ENCODE peak calls at places on chromosomes 13 and 19, in nine cellular contexts. J is ovary, U is heart left ventricle, L is body of pancreas, T is lower leg skin, F is IMR-90, D is endothelial cell of umbilical vein, E is upper lobe of left lung, S is stomach. Q is an unnamed sample.

GRCh38 chr13:110758195-110758594 is 44.7 kb downstream of the ING1 start:
- DNase-seq in J (no peak), U (no peak), L (no peak), T (no peak), F (peak), D (peak), E (no peak), S (no peak), Q (no peak)

GRCh38 chr13:79796116-79796515 is 315.2 kb downstream of the NDFIP2 start:
- DNase-seq in J (no peak), U (no peak), L (no peak), T (no peak), F (no peak), D (no peak), E (no peak), S (no peak), Q (no peak)

GRCh38 chr19:2867025-2867991 is at the start of gene ZNF556:
- DNase-seq in J (peak), U (no peak), L (no peak), T (no peak), F (no peak), D (no peak), E (peak), S (no peak), Q (peak)

GRCh38 chr19:12984143-12984627 is 11.1 kb upstream of the NFIX start:
- DNase-seq in J (no peak), U (no peak), L (no peak), T (no peak), F (no peak), D (no peak), E (no peak), S (no peak), Q (no peak)

GRCh38 chr13:38951525-38952313 is 38.9 kb downstream of the STOML3 start:
- DNase-seq in J (no peak), U (no peak), L (peak), T (no peak), F (no peak), D (peak), E (no peak), S (peak), Q (no peak)

GRCh38 chr19:13848811-13849241 is 28.1 kb upstream of the NANOS3 start:
- DNase-seq in J (no peak), U (no peak), L (no peak), T (no peak), F (no peak), D (no peak), E (no peak), S (no peak), Q (no peak)

GRCh38 chr19:36113895-36114762 is 546 bp downstream of the POLR2I start:
- DNase-seq in J (peak), U (peak), L (peak), T (peak), F (peak), D (peak), E (no peak), S (peak), Q (no peak)

GRCh38 chr19:10395853-10396355 is 7.4 kb downstream of the CDC37 start:
- DNase-seq in J (no peak), U (no peak), L (no peak), T (no peak), F (no peak), D (no peak), E (peak), S (no peak), Q (no peak)

GRCh38 chr13:19960673-19961015 is 2.1 kb downstream of the ZMYM2 start:
- DNase-seq in J (no peak), U (no peak), L (no peak), T (no peak), F (no peak), D (no peak), E (no peak), S (no peak), Q (no peak)

GRCh38 chr13:44397766-44398223 is 24.2 kb downstream of the SERP2 start:
- DNase-seq in J (no peak), U (no peak), L (no peak), T (peak), F (peak), D (no peak), E (no peak), S (no peak), Q (no peak)

GRCh38 chr13:21673592-21674270 is 2.9 kb downstream of the FGF9 start:
- DNase-seq in J (no peak), U (peak), L (peak), T (no peak), F (peak), D (peak), E (peak), S (peak), Q (no peak)

GRCh38 chr13:32751340-32751739 is 165.1 kb downstream of the PDS5B start:
- DNase-seq in J (no peak), U (no peak), L (no peak), T (no peak), F (no peak), D (no peak), E (no peak), S (no peak), Q (no peak)

GRCh38 chr13:59356607-59357006 is 807.1 kb downstream of the DIAPH3 start:
- DNase-seq in J (peak), U (peak), L (peak), T (peak), F (peak), D (peak), E (no peak), S (no peak), Q (peak)

GRCh38 chr19:48836089-48837017 is at the start of gene HSD17B14:
- DNase-seq in J (peak), U (no peak), L (peak), T (peak), F (no peak), D (peak), E (peak), S (no peak), Q (no peak)

GRCh38 chr13:34591801-34592454 is 350.1 kb upstream of the NBEA start:
- DNase-seq in J (no peak), U (peak), L (peak), T (peak), F (no peak), D (no peak), E (no peak), S (no peak), Q (peak)

GRCh38 chr13:110684388-110685056 is 21.4 kb downstream of the CARS2 start:
- DNase-seq in J (no peak), U (no peak), L (no peak), T (peak), F (no peak), D (no peak), E (no peak), S (no peak), Q (no peak)

GRCh38 chr13:46866150-46866549 is 30.7 kb downstream of the HTR2A start:
- DNase-seq in J (no peak), U (no peak), L (peak), T (no peak), F (peak), D (no peak), E (no peak), S (no peak), Q (peak)
- TF ChIP-seq POLR2A in J (no peak), U (no peak), L (no peak), T (no peak), F (no peak), D (no peak), E (no peak), S (no peak), Q (no peak)

GRCh38 chr19:42089772-42090171 is 13.8 kb downstream of the ZNF574 start:
- DNase-seq in J (no peak), U (no peak), L (no peak), T (no peak), F (no peak), D (no peak), E (no peak), S (no peak), Q (no peak)

GRCh38 chr19:42093505-42093904 is 17.5 kb downstream of the ZNF574 start:
- DNase-seq in J (no peak), U (no peak), L (no peak), T (no peak), F (no peak), D (no peak), E (no peak), S (no peak), Q (no peak)

GRCh38 chr19:42091300-42092266 is 15.6 kb downstream of the ZNF574 start:
- DNase-seq in J (no peak), U (no peak), L (no peak), T (no peak), F (peak), D (peak), E (peak), S (peak), Q (no peak)

GRCh38 chr19:42090687-42091086 is 14.7 kb downstream of the ZNF574 start:
- DNase-seq in J (no peak), U (no peak), L (no peak), T (no peak), F (no peak), D (no peak), E (no peak), S (no peak), Q (no peak)

DNA sequence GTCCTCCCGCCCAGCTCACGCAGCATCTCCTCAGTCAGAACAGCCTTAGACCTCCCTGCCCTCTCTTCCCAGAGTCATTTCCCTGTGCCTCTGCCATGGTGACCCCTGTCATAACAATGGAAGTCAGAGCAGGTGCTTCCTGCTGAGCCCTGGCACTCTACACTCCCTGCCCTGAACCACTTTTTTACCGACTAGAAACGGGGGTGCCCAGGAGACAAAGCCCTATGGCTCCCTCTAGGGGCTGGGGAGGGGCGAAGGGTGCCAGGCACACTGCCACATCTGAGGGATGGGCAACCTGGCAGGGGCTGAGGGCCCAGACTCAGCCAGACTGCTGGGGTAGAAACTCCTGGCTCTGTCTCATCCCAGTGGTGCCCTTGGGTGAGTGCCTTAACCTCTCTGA is 16.4 kb downstream of the ZNF574 start:
- DNase-seq in J (no peak), U (no peak), L (peak), T (no peak), F (no peak), D (peak), E (no peak), S (peak), Q (no peak)
- TF ChIP-seq CTCF in J (no peak), U (peak), L (no peak), T (no peak), F (peak), D (peak), E (peak), S (no peak), Q (peak)

GRCh38 chr13:25468330-25469178 is 96.8 kb downstream of the ATP8A2 start:
- DNase-seq in J (no peak), U (no peak), L (peak), T (no peak), F (no peak), D (no peak), E (peak), S (no peak), Q (no peak)
- TF ChIP-seq POLR2A in J (no peak), U (no peak), L (no peak), T (no peak), F (no peak), D (no peak), E (no peak), S (no peak), Q (no peak)

GRCh38 chr19:11887618-11888531 is at the start of gene ZNF69:
- DNase-seq in J (peak), U (peak), L (peak), T (peak), F (peak), D (peak), E (peak), S (peak), Q (peak)
- TF ChIP-seq CTCF in J (no peak), U (no peak), L (no peak), T (no peak), F (no peak), D (no peak), E (peak), S (no peak), Q (peak)

DNA sequence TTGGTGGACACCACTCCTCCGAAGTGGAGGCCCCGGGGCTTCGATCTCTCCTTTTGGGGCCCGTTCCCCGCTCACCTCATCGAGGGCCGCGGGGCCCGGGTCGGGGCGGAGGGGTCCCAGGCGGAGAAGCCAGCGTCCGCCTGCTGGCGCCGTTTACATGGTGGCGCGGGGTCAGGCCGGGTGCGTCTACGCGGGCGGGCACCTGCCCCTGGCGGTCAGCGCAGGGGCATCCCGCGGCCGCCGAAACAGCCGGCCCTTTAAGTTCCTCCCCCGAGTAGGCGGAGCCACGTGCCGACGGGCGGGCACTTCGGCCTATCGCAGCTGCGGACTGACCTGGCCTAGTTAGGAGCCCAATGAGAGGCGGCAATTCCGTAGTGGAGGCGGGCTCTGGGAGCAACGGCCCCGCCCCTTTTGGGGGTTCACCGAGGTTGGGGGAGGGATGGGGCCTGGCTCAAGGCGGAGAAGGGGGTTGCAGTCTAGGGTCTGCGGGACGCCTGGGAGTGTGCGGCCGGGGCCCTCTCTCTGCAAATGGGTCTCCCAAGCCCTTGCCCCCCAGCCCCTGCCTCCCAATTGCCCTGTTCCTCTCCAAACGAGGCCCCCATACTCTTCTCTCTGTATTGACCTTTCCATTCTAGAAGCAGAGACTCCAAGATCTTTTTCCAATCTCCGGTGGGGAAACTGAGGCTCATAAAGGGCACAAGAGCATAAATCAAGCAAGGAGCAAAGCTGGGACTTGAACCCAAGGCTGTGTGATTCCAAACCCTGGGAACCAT is at the start of gene ABHD8:
- DNase-seq in J (peak), U (peak), L (peak), T (peak), F (peak), D (peak), E (peak), S (peak), Q (peak)
- TF ChIP-seq POLR2A in J (peak), U (no peak), L (peak), T (no peak), F (no peak), D (no peak), E (peak), S (no peak), Q (peak)

GRCh38 chr19:53365134-53365898 is at the start of gene ZNF525:
- DNase-seq in J (peak), U (peak), L (peak), T (peak), F (peak), D (peak), E (peak), S (peak), Q (peak)
- TF ChIP-seq CTCF in J (peak), U (no peak), L (peak), T (no peak), F (peak), D (no peak), E (peak), S (no peak), Q (peak)

DNA sequence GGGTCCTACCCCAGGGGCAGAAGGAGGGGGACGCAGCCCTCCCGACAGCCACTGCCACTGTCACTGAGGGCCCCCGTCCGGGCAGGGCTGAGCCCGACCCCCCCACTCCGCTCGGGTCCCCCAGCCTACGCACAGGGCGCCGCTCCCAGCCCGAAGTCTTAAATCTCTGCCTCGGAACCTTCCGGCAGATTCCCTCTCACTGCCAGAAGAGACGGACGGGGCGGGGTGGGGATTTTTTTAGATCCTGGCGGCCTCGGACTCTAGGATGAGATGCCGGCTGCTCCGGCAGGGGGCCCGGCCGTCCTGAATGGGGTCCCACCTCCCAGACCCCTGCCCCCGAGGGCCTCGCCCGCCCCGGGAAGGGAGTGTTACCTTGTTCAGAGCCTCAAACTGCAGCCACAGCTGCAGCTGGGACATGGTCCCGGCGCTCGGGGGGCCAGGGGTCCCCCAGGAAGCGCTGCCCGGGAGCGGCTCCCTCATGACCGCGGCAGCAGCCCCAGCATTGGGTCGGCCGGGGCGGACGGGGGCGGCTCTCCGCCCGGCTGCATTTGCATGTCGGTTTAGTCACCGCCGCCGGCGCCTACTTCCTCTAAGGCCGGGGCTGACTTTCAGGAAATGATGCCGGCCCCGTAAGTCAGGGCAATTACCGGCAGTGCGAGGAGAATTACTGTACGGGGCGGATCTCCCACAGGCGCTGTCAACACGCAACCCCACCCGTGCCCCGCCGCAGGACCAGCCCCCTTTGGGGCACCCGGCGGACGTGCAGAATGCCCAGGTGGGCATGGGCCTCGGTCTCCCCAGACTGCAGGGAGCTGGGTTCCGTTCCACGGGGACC is 28.1 kb downstream of the GPX4 start:
- DNase-seq in J (peak), U (peak), L (peak), T (peak), F (peak), D (peak), E (peak), S (peak), Q (peak)
- TF ChIP-seq POLR2A in J (peak), U (no peak), L (no peak), T (no peak), F (peak), D (peak), E (peak), S (no peak), Q (peak)

DNA sequence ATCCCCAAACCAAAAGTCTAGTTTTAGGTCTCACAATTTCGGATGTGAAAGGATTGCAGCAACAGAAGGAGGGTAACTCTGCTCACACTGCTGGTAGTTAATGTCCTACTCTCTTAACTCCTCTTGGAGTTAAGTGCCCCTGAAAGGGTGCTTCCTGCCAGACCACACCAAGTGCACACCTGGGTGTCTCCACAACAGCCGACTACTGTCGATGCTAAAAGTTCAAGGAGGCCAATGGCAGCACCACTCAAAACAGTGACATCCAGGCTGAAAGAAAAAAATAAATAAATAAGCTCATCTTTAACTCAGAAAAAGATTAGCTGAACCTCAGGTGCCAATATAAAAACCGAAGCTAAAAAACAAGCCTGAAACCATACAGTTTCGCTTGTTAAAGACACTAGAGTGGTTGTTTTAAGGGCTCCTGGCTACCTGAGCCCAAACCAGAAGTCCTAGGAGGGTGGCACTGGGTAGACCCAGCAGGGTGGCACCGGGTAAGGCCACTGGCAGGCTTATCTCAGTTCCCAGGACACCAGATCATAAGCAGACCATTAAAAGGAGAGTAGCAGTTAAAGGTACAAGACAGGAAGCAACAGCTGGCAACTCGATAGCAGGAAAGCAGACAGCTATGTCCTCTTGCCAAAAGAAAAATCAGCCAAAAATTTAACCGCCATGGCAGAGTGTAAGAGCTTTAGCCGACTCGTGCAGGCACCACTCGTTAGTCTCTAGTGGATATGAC is 39.3 kb downstream of the BRD4 start:
- DNase-seq in J (no peak), U (no peak), L (peak), T (no peak), F (no peak), D (peak), E (no peak), S (no peak), Q (peak)
- TF ChIP-seq CTCF in J (no peak), U (no peak), L (no peak), T (no peak), F (no peak), D (no peak), E (no peak), S (no peak), Q (no peak)

DNA sequence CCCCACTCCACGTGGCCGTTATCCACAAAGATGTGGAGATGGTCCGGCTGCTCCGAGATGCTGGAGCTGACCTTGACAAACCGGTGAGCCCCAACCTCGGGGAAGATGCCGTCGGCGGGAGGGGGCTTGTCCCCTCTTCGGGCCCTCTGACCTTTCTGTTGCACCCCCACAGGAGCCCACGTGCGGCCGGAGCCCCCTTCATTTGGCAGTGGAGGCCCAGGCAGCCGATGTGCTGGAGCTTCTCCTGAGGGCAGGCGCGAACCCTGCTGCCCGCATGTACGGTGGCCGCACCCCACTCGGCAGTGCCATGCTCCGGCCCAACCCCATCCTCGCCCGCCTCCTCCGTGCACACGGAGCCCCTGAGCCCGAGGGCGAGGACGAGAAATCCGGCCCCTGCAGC is 4.8 kb downstream of the CCER2 start:
- DNase-seq in J (no peak), U (no peak), L (no peak), T (no peak), F (no peak), D (no peak), E (no peak), S (no peak), Q (no peak)
- TF ChIP-seq POLR2A in J (no peak), U (no peak), L (no peak), T (no peak), F (no peak), D (no peak), E (no peak), S (no peak), Q (no peak)

DNA sequence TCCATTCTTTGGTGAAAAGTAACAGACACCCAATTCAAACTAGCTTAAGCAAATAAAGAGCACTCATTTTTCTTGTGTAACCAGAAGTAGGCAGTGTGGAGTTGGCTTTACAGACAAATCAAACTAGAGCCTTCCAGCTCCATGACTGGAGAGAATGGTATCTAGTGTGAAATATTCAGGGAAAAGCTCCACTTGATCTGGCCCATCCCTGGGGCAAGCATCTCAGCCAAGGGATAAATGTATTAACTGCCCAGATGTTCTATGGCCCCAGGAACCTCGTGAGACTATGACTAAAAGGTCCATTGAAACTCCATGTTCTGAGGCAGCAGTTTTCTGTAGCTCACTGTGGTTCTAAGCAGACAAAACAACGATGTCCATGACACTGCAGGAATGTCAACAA is 49.9 kb downstream of the TBC1D4 start:
- DNase-seq in J (no peak), U (no peak), L (no peak), T (no peak), F (peak), D (no peak), E (no peak), S (no peak), Q (no peak)
- TF ChIP-seq CTCF in J (no peak), U (no peak), L (no peak), T (no peak), F (no peak), D (no peak), E (no peak), S (no peak), Q (no peak)